ENCODE peak calls at places on chromosomes 16 and 17, in eight cellular contexts. Z is CD4-positive, CD25-positive, alpha-beta regulatory T cell; A is tibial artery; U is body of pancreas; V is sigmoid colon; F is transverse colon; D is astrocyte; C is naive thymus-derived CD4-positive, alpha-beta T cell. M is an unnamed sample.

GRCh38 chr17:45948881-45949624 is 50.0 kb upstream of the STH start:
- DNase-seq in V (peak; percentile 86), Z (peak; percentile 20), A (peak; percentile 80), F (peak; percentile 76), U (peak; percentile 83), C (peak; percentile 28), D (peak; percentile 36), M (no peak)

GRCh38 chr16:85306793-85307551 is 194.7 kb upstream of the CIBAR2 start:
- DNase-seq in C (no peak), U (no peak), F (no peak), V (no peak), D (no peak), Z (no peak), A (no peak), M (no peak)

GRCh38 chr17:13749566-13750235 is 148.0 kb upstream of the HS3ST3A1 start:
- DNase-seq in C (no peak), D (no peak), U (no peak), V (no peak), F (no peak), Z (no peak), A (no peak), M (no peak)

GRCh38 chr17:29594441-29595090 is 1.6 kb downstream of the ANKRD13B start:
- DNase-seq in A (no peak), U (no peak), C (no peak), F (peak; percentile 7), Z (no peak), V (no peak), D (no peak), M (no peak)

GRCh38 chr17:15406081-15406480 is 61.3 kb downstream of the CDRT4 start:
- DNase-seq in V (no peak), F (no peak), A (no peak), U (no peak), C (no peak), D (no peak), Z (no peak), M (no peak)

GRCh38 chr16:70556063-70556462 is 32.4 kb downstream of the SF3B3 start:
- DNase-seq in F (no peak), D (no peak), Z (no peak), A (no peak), V (no peak), C (no peak), U (no peak), M (no peak)

GRCh38 chr17:48671697-48672171 is 45.6 kb upstream of the HOXB9 start:
- DNase-seq in U (peak; percentile 91), V (peak; percentile 91), F (peak; percentile 87), C (peak; percentile 70), Z (peak; percentile 60), A (peak; percentile 83), D (peak; percentile 41), M (peak; percentile 66)

GRCh38 chr17:75517277-75517865 is 1.0 kb downstream of the TSEN54 start:
- DNase-seq in A (no peak), F (peak; percentile 76), D (no peak), V (no peak), Z (no peak), C (no peak), U (peak; percentile 24), M (no peak)

GRCh38 chr17:54626146-54626703 is 274.4 kb upstream of the TOM1L1 start:
- DNase-seq in D (no peak), F (no peak), Z (no peak), A (no peak), C (no peak), V (no peak), U (no peak), M (no peak)

GRCh38 chr17:66549312-66549705 is 246.9 kb downstream of the PRKCA start:
- DNase-seq in Z (no peak), V (no peak), F (no peak), A (no peak), C (no peak), U (no peak), D (peak; percentile 87), M (no peak)

GRCh38 chr17:66548659-66549311 is 246.4 kb downstream of the PRKCA start:
- DNase-seq in Z (no peak), D (no peak), F (no peak), A (no peak), U (no peak), V (no peak), C (no peak), M (no peak)

GRCh38 chr17:66549731-66550207 is 247.4 kb downstream of the PRKCA start:
- DNase-seq in C (no peak), U (no peak), Z (no peak), D (peak; percentile 96), A (no peak), F (no peak), V (no peak), M (no peak)

GRCh38 chr17:66547170-66547865 is 244.9 kb downstream of the PRKCA start:
- DNase-seq in A (no peak), C (no peak), D (no peak), Z (no peak), U (no peak), F (no peak), V (no peak), M (no peak)

DNA sequence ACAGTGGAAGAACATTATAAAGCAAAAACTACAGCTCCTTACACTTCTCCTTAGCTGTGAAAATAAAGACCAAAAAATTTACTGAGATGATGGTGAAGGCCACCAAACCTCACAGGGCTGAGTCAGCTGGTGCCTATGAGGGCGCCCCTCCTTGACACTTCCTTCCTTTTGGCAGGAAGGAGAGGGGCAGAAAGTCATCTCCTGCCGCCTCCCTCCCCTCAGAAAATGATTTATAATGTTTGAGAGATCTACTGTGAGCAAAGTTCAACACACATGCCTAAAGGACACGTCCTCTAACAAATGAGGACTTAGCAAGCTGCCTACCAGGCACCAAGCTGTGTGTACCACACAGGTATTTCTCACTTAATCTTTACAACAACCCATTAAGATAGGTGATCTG is 245.7 kb downstream of the PRKCA start:
- DNase-seq in D (no peak), F (no peak), Z (peak; percentile 6), V (no peak), A (no peak), U (no peak), C (no peak), M (peak; percentile 17)
- H3K4me1 ChIP-seq in D (peaks cover 44% of the 10 kb centered on the region), F (peaks cover 21% of the 10 kb centered on the region), Z (peaks cover 17% of the 10 kb centered on the region), V (no peaks in the 10 kb centered on the region), A (no peaks in the 10 kb centered on the region), U (no peaks in the 10 kb centered on the region), C (peaks cover 17% of the 10 kb centered on the region), M (peaks cover 34% of the 10 kb centered on the region)

GRCh38 chr17:50097907-50098306 is 2.8 kb downstream of the PDK2 start:
- DNase-seq in D (no peak), V (no peak), A (no peak), F (no peak), Z (no peak), C (no peak), U (no peak), M (no peak)
- H3K27ac ChIP-seq in D (no peak overlapping the region), V (peak overlapping the region; percentile 91), A (peak overlapping the region; percentile 96), F (no peak overlapping the region), Z (no peak overlapping the region), C (no peak overlapping the region), U (peak overlapping the region; percentile 67), M (no peak overlapping the region)

DNA sequence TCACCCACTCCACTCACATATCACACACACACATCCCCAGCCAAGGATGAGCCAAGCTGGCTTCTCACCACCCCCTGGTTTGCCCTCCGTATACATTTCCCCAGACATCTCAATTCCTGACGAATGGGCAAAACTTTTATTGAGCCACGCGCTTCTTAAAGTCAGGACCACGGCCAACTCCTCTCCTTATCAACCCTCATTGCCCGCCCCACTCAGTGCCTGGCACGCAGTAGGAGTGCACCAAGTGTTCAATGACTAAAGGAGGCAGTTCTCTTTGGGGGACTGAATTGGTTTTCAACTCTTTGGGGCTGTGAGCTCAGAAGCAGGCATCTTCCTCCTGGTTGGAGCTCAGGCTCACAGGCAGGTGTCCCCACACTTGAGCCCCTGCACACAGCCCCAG is 22.5 kb upstream of the C16orf78 start:
- DNase-seq in C (no peak), V (no peak), U (no peak), F (no peak), Z (no peak), A (no peak), D (no peak), M (no peak)
- H3K27me3 ChIP-seq in C (no peaks in the 10 kb centered on the region), V (no peaks in the 10 kb centered on the region), U (no peaks in the 10 kb centered on the region), F (peaks cover 19% of the 10 kb centered on the region), Z (no peaks in the 10 kb centered on the region), A (no peaks in the 10 kb centered on the region), D (peaks cover 2% of the 10 kb centered on the region), M (no peaks in the 10 kb centered on the region)

GRCh38 chr16:11571549-11571948 is 15.2 kb downstream of the LITAF start:
- DNase-seq in Z (no peak), D (no peak), A (no peak), C (no peak), U (no peak), F (no peak), V (no peak), M (no peak)

GRCh38 chr16:11570796-11571195 is 15.9 kb downstream of the LITAF start:
- DNase-seq in A (no peak), Z (no peak), D (no peak), C (no peak), F (no peak), V (no peak), U (no peak), M (no peak)

GRCh38 chr16:11566398-11566797 is 20.3 kb downstream of the LITAF start:
- DNase-seq in C (no peak), F (no peak), U (no peak), Z (no peak), D (no peak), A (peak; percentile 56), V (no peak), M (no peak)

GRCh38 chr16:11572301-11572995 is 14.3 kb downstream of the LITAF start:
- DNase-seq in C (peak; percentile 74), D (no peak), V (no peak), Z (peak; percentile 74), A (peak; percentile 60), U (no peak), F (peak; percentile 32), M (peak; percentile 73)

GRCh38 chr16:11570258-11570657 is 16.5 kb downstream of the LITAF start:
- DNase-seq in U (no peak), Z (no peak), V (no peak), D (no peak), A (no peak), C (no peak), F (no peak), M (no peak)
- H3K4me1 ChIP-seq in U (peaks cover 12% of the 10 kb centered on the region), Z (peaks cover 41% of the 10 kb centered on the region), V (no peaks in the 10 kb centered on the region), D (no peaks in the 10 kb centered on the region), A (no peaks in the 10 kb centered on the region), C (peaks cover 60% of the 10 kb centered on the region), F (no peaks in the 10 kb centered on the region), M (peaks cover 55% of the 10 kb centered on the region)

GRCh38 chr16:88372522-88372921 is 10.2 kb upstream of the ZNF469 start:
- DNase-seq in U (no peak), D (no peak), A (no peak), V (no peak), Z (no peak), C (no peak), F (no peak), M (no peak)
- H3K27ac ChIP-seq in U (no peak overlapping the region), D (no peak overlapping the region), A (no peak overlapping the region), V (no peak overlapping the region), Z (no peak overlapping the region), C (no peak overlapping the region), F (no peak overlapping the region), M (no peak overlapping the region)